ENCODE peak calls at places on chromosomes 13 and 19, in nine cellular contexts. L is HCT116; J is SJSA1; K is effector memory CD4-positive, alpha-beta T cell; U is stomach; G is Peyer's patch; P is body of pancreas; H is ascending aorta; Z is mesendoderm. N is an unnamed sample.

GRCh38 chr13:53782400-53783030 is 753.9 kb downstream of the OLFM4 start:
- DNase-seq in L (no peak), J (peak; percentile 8), K (no peak), U (peak; percentile 32), G (no peak), P (peak; percentile 53), H (no peak), Z (peak; percentile 75), N (peak; percentile 65)

GRCh38 chr13:26563713-26564112 is 6.2 kb downstream of the WASF3 start:
- DNase-seq in L (no peak), J (no peak), K (no peak), U (no peak), G (no peak), P (no peak), H (no peak), Z (no peak), N (no peak)

GRCh38 chr13:26022538-26023292 is 29.1 kb downstream of the SHISA2 start:
- DNase-seq in L (no peak), J (peak; percentile 59), K (no peak), U (peak; percentile 88), G (no peak), P (peak; percentile 79), H (no peak), Z (no peak), N (no peak)

GRCh38 chr13:109669234-109669612 is 117.2 kb downstream of the IRS2 start:
- DNase-seq in L (no peak), J (no peak), K (no peak), U (no peak), G (no peak), P (no peak), H (no peak), Z (peak; percentile 48), N (no peak)

GRCh38 chr19:16463991-16464575 is 7.7 kb downstream of the EPS15L1 start:
- DNase-seq in L (no peak), J (no peak), K (no peak), U (no peak), G (no peak), P (no peak), H (no peak), Z (peak; percentile 68), N (no peak)

GRCh38 chr13:36915891-36916640 is 4.0 kb downstream of the SMAD9 start:
- DNase-seq in L (no peak), J (no peak), K (no peak), U (no peak), G (no peak), P (no peak), H (no peak), Z (no peak), N (no peak)

GRCh38 chr13:106484755-106485193 is 50.7 kb downstream of the EFNB2 start:
- DNase-seq in L (no peak), J (no peak), K (no peak), U (no peak), G (no peak), P (no peak), H (no peak), Z (no peak), N (no peak)

GRCh38 chr19:6590458-6591319 is at the start of gene CD70:
- DNase-seq in L (no peak), J (peak; percentile 78), K (peak; percentile 55), U (no peak), G (peak; percentile 66), P (no peak), H (no peak), Z (peak; percentile 77), N (peak; percentile 91)

GRCh38 chr19:58305932-58306323 is 751 bp downstream of the ERVK3-1 start:
- DNase-seq in L (no peak), J (no peak), K (no peak), U (no peak), G (peak; percentile 49), P (no peak), H (no peak), Z (no peak), N (no peak)

GRCh38 chr19:48497728-48498575 is 13.7 kb downstream of the LMTK3 start:
- DNase-seq in L (no peak), J (no peak), K (no peak), U (no peak), G (no peak), P (no peak), H (no peak), Z (no peak), N (no peak)

GRCh38 chr13:44160549-44161278 is 212.9 kb upstream of the SERP2 start:
- DNase-seq in L (no peak), J (no peak), K (no peak), U (no peak), G (no peak), P (no peak), H (no peak), Z (no peak), N (no peak)

GRCh38 chr19:19109601-19110000 is 28.7 kb downstream of the TMEM161A start:
- DNase-seq in L (no peak), J (no peak), K (no peak), U (no peak), G (no peak), P (no peak), H (no peak), Z (no peak), N (peak; percentile 40)

GRCh38 chr19:47663911-47664771 is 49.1 kb upstream of the EHD2 start:
- DNase-seq in L (no peak), J (peak; percentile 88), K (no peak), U (peak; percentile 74), G (peak; percentile 82), P (peak; percentile 54), H (peak; percentile 73), Z (peak; percentile 86), N (no peak)

GRCh38 chr13:25137624-25137892 is 34.5 kb downstream of the AMER2 start:
- DNase-seq in L (no peak), J (no peak), K (no peak), U (no peak), G (no peak), P (no peak), H (no peak), Z (peak; percentile 51), N (no peak)

GRCh38 chr13:28012383-28012782 is 23.9 kb upstream of the URAD start:
- DNase-seq in L (no peak), J (no peak), K (no peak), U (no peak), G (no peak), P (no peak), H (no peak), Z (no peak), N (no peak)

GRCh38 chr19:814108-815078 is 7.4 kb downstream of the PLPPR3 start:
- DNase-seq in L (no peak), J (no peak), K (no peak), U (no peak), G (no peak), P (no peak), H (no peak), Z (no peak), N (peak; percentile 71)

GRCh38 chr19:18995804-18996241 is 37.5 kb downstream of the SUGP2 start:
- DNase-seq in L (peak; percentile 23), J (peak; percentile 51), K (no peak), U (peak; percentile 35), G (peak; percentile 47), P (peak; percentile 60), H (no peak), Z (peak; percentile 94), N (peak; percentile 90)

GRCh38 chr19:45824041-45824471 is 8.9 kb upstream of the RSPH6A start:
- DNase-seq in L (no peak), J (no peak), K (no peak), U (peak; percentile 71), G (no peak), P (peak; percentile 59), H (no peak), Z (no peak), N (peak; percentile 42)

GRCh38 chr19:51783373-51783772 is 11.6 kb upstream of the FPR3 start:
- DNase-seq in L (peak; percentile 26), J (no peak), K (no peak), U (no peak), G (no peak), P (no peak), H (no peak), Z (peak; percentile 71), N (peak; percentile 52)

GRCh38 chr13:86559915-86560314 is 760.7 kb upstream of the SLITRK6 start:
- DNase-seq in L (no peak), J (no peak), K (no peak), U (no peak), G (no peak), P (no peak), H (no peak), Z (peak; percentile 26), N (no peak)

DNA sequence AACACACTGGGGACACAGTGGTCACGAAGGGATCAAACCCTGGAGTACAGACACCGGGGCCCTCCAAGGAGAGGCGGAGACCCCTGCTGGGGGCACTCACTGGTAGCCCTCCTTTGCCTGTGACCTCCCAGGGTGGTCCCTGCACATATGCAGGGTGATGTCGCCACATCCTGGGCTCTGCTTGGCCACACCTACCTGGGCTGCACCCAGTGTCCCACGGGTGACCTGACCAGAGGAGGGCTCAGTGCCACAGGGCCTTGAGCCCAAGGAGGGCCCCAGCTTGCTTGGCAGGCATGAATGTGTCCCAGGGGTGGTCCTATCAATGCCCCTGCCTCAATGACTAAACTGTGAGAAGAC is 4.1 kb downstream of the PCID2 start:
- DNase-seq in L (no peak), J (no peak), K (no peak), U (no peak), G (no peak), P (no peak), H (no peak), Z (no peak), N (no peak)
- H3K4me1 ChIP-seq in L (peaks cover 13% of the 10 kb centered on the region), J (peaks cover 44% of the 10 kb centered on the region), K (peaks cover 14% of the 10 kb centered on the region), U (peaks cover 62% of the 10 kb centered on the region), G (peaks cover 29% of the 10 kb centered on the region), P (peaks cover 37% of the 10 kb centered on the region), H (peaks cover 3% of the 10 kb centered on the region), Z (no peaks in the 10 kb centered on the region), N (peaks cover 6% of the 10 kb centered on the region)

GRCh38 chr19:12544401-12544876 is 6.8 kb downstream of the ZNF564 start:
- DNase-seq in L (no peak), J (no peak), K (no peak), U (no peak), G (no peak), P (no peak), H (no peak), Z (no peak), N (no peak)
- H3K27ac ChIP-seq in L (no peak overlapping the region), J (no peak overlapping the region), K (no peak overlapping the region), U (no peak overlapping the region), G (no peak overlapping the region), P (no peak overlapping the region), H (no peak overlapping the region), Z (no peak overlapping the region), N (no peak overlapping the region)

DNA sequence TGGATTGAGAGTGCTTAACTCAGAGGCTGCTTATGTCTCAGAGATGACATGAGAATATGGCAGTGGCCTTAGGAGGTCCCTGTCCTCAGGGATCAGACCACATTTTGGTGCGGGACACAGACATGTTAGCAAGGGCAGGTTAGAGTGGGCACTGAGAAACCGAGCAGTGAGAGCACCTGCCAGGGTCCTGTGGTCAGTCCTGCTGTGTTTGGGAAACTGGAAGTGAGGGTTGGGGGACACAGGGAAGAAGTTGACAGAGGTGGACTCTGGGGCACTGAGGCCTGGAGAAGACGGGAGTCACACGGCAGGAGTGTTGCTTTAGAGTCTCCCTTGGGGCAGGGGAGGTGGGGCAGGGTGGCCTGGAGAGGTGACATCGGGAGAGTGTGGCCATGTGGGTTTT is 7.4 kb downstream of the IGFLR1 start:
- DNase-seq in L (no peak), J (no peak), K (no peak), U (no peak), G (no peak), P (no peak), H (no peak), Z (no peak), N (no peak)
- H3K4me1 ChIP-seq in L (peaks cover 5% of the 10 kb centered on the region), J (peaks cover 2% of the 10 kb centered on the region), K (peaks cover 6% of the 10 kb centered on the region), U (peaks cover 10% of the 10 kb centered on the region), G (peaks cover 7% of the 10 kb centered on the region), P (peaks cover 7% of the 10 kb centered on the region), H (peaks cover 3% of the 10 kb centered on the region), Z (no peaks in the 10 kb centered on the region), N (no peaks in the 10 kb centered on the region)

GRCh38 chr19:1908364-1908678 is 3.1 kb downstream of the ADAT3 start:
- DNase-seq in L (no peak), J (no peak), K (no peak), U (no peak), G (no peak), P (no peak), H (no peak), Z (no peak), N (no peak)
- H3K27ac ChIP-seq in L (no peak overlapping the region), J (no peak overlapping the region), K (no peak overlapping the region), U (peak overlapping the region; percentile 82), G (peak overlapping the region; percentile 78), P (peak overlapping the region; percentile 87), H (no peak overlapping the region), Z (no peak overlapping the region), N (no peak overlapping the region)